ENCODE peak calls at places on chromosomes 7 and 10, in six cellular contexts. J is LoVo, C is BE2C, Y is heart right ventricle, M is T-cell, E is amniotic stem cell. G is an unnamed sample.

GRCh38 chr10:133128126-133129081 is 31.6 kb upstream of the KNDC1 start:
- DNase-seq in Y (no peak), M (no peak), C (peak), E (no peak), J (no peak), G (no peak)

GRCh38 chr7:132424277-132424676 is 152.0 kb downstream of the PLXNA4 start:
- DNase-seq in M (no peak), J (no peak), E (no peak), Y (no peak), C (no peak), G (no peak)

GRCh38 chr10:34124522-34125035 is 690.5 kb downstream of the PARD3 start:
- DNase-seq in C (no peak), J (peak), Y (no peak), M (no peak), E (no peak), G (no peak)

GRCh38 chr7:816751-817671 is 15.3 kb upstream of the SUN1 start:
- DNase-seq in M (no peak), J (peak), E (no peak), C (peak), Y (no peak), G (no peak)

GRCh38 chr7:15389073-15389472 is 172.7 kb downstream of the AGMO start:
- DNase-seq in M (no peak), Y (no peak), J (no peak), C (no peak), E (no peak), G (no peak)

GRCh38 chr10:50395279-50395678 is 144.0 kb upstream of the ASAH2 start:
- DNase-seq in Y (no peak), J (no peak), E (no peak), M (no peak), C (no peak), G (no peak)

GRCh38 chr10:46223064-46223480 is 63.7 kb upstream of the ANTXRL start:
- DNase-seq in C (peak), M (no peak), E (no peak), Y (no peak), J (no peak), G (no peak)

GRCh38 chr10:5971315-5971832 is 6.0 kb downstream of the IL15RA start:
- DNase-seq in Y (peak), C (no peak), J (peak), M (no peak), E (no peak), G (no peak)

GRCh38 chr7:140275069-140275961 is 98.5 kb upstream of the KDM7A start:
- DNase-seq in M (no peak), E (no peak), Y (no peak), C (no peak), J (no peak), G (no peak)

GRCh38 chr7:101545441-101546190 is 83.5 kb downstream of the MYL10 start:
- DNase-seq in J (no peak), Y (no peak), C (no peak), M (no peak), E (no peak), G (no peak)

GRCh38 chr10:74329873-74330272 is 178.9 kb downstream of the ADK start:
- DNase-seq in E (no peak), Y (no peak), J (no peak), M (no peak), C (no peak), G (no peak)

GRCh38 chr7:18541189-18541870 is 45.8 kb downstream of the HDAC9 start:
- DNase-seq in J (no peak), Y (peak), E (no peak), M (no peak), C (peak), G (no peak)

GRCh38 chr7:77940647-77941046 is 142.1 kb downstream of the PHTF2 start:
- DNase-seq in Y (peak), M (no peak), E (no peak), C (peak), J (peak), G (peak)

GRCh38 chr7:150738092-150739044 is 1.1 kb downstream of the GIMAP5 start:
- DNase-seq in Y (no peak), E (no peak), J (peak), C (no peak), M (no peak), G (no peak)

GRCh38 chr7:27141591-27142561 is 1.6 kb downstream of the HOXA5 start:
- DNase-seq in E (no peak), J (no peak), C (no peak), M (no peak), Y (no peak), G (no peak)

GRCh38 chr7:105911961-105912575 is 35.7 kb upstream of the ATXN7L1 start:
- DNase-seq in E (no peak), J (no peak), Y (no peak), M (no peak), C (no peak), G (no peak)

GRCh38 chr7:150631866-150632864 is at the start of gene GIMAP6:
- DNase-seq in E (no peak), M (peak), Y (peak), J (no peak), C (no peak), G (no peak)

GRCh38 chr7:45106820-45107219 is 4.7 kb downstream of the TBRG4 start:
- DNase-seq in J (no peak), E (no peak), C (no peak), Y (no peak), M (no peak), G (no peak)

GRCh38 chr7:20229652-20230500 is 12.7 kb upstream of the MACC1 start:
- DNase-seq in M (no peak), E (peak), C (no peak), J (no peak), Y (no peak), G (peak)

GRCh38 chr10:34526758-34527730 is 288.1 kb downstream of the PARD3 start:
- DNase-seq in C (no peak), E (peak), Y (peak), J (peak), M (no peak), G (peak)

G was measured in NCI-H460.